ENCODE peak calls at places on chromosomes 16 and 17, in six cellular contexts. L, T, S, O, R and A are unnamed samples.

GRCh38 chr16:81495321-81496234 is 51.0 kb downstream of the CMIP start:
- DNase-seq in L (no peak), T (no peak), S (peak), O (no peak), R (peak), A (no peak)

GRCh38 chr17:58870747-58871146 is 115.1 kb downstream of the PPM1E start:
- DNase-seq in L (no peak), T (no peak), S (no peak), O (no peak), R (no peak), A (no peak)

GRCh38 chr17:79064026-79064425 is 10.6 kb upstream of the ENGASE start:
- DNase-seq in L (no peak), T (no peak), S (no peak), O (no peak), R (no peak), A (no peak)

GRCh38 chr17:77363821-77364361 is 223.1 kb downstream of the SEC14L1 start:
- DNase-seq in L (no peak), T (no peak), S (no peak), O (no peak), R (no peak), A (no peak)

GRCh38 chr17:56902350-56902749 is 11.5 kb downstream of the TRIM25 start:
- DNase-seq in L (peak), T (no peak), S (no peak), O (no peak), R (no peak), A (no peak)

GRCh38 chr16:75710344-75710743 is 9.1 kb upstream of the DUXB start:
- DNase-seq in L (no peak), T (no peak), S (no peak), O (no peak), R (no peak), A (peak)

GRCh38 chr16:85374571-85374872 is 238.6 kb upstream of the GSE1 start:
- DNase-seq in L (no peak), T (no peak), S (no peak), O (no peak), R (no peak), A (no peak)

GRCh38 chr16:88531346-88531745 is 38.9 kb upstream of the ZC3H18 start:
- DNase-seq in L (no peak), T (no peak), S (no peak), O (no peak), R (no peak), A (no peak)

GRCh38 chr17:44247346-44248219 is 20.4 kb downstream of the SLC4A1 start:
- DNase-seq in L (no peak), T (no peak), S (no peak), O (no peak), R (peak), A (no peak)

GRCh38 chr17:8062435-8062806 is 23.6 kb downstream of the ALOX15B start:
- DNase-seq in L (no peak), T (no peak), S (no peak), O (no peak), R (no peak), A (no peak)

GRCh38 chr17:81195941-81196495 is 26.7 kb downstream of the CEP131 start:
- DNase-seq in L (no peak), T (no peak), S (no peak), O (no peak), R (no peak), A (no peak)

GRCh38 chr16:84561291-84561690 is 56.6 kb downstream of the COTL1 start:
- DNase-seq in L (no peak), T (no peak), S (no peak), O (no peak), R (no peak), A (no peak)

GRCh38 chr17:47301161-47301560 is 22.6 kb upstream of the EFCAB13 start:
- DNase-seq in L (no peak), T (peak), S (no peak), O (no peak), R (no peak), A (no peak)

GRCh38 chr17:4807534-4808377 is 804 bp downstream of the PLD2 start:
- DNase-seq in L (no peak), T (no peak), S (peak), O (no peak), R (no peak), A (no peak)

GRCh38 chr17:10384175-10384574 is 11.4 kb upstream of the MYH13 start:
- DNase-seq in L (no peak), T (no peak), S (no peak), O (no peak), R (no peak), A (no peak)

GRCh38 chr16:19294156-19294649 is 8.7 kb downstream of the CLEC19A start:
- DNase-seq in L (no peak), T (no peak), S (peak), O (peak), R (no peak), A (peak)

GRCh38 chr17:4877089-4877488 is 22.2 kb upstream of the C17orf107 start:
- DNase-seq in L (no peak), T (no peak), S (no peak), O (peak), R (no peak), A (no peak)

GRCh38 chr16:49466881-49467280 is 93.3 kb downstream of the C16orf78 start:
- DNase-seq in L (no peak), T (no peak), S (no peak), O (peak), R (peak), A (no peak)

GRCh38 chr17:51640108-51640622 is 379.8 kb downstream of the UTP18 start:
- DNase-seq in L (no peak), T (peak), S (no peak), O (no peak), R (no peak), A (peak)

GRCh38 chr16:87374313-87374712 is 9.3 kb downstream of the FBXO31 start:
- DNase-seq in L (no peak), T (no peak), S (no peak), O (no peak), R (no peak), A (no peak)

GRCh38 chr17:81518113-81518784 is 5.7 kb upstream of the ACTG1 start:
- DNase-seq in L (no peak), T (no peak), S (peak), O (no peak), R (no peak), A (peak)

GRCh38 chr17:27578718-27579085 is 52.3 kb upstream of the LGALS9 start:
- DNase-seq in L (no peak), T (no peak), S (no peak), O (no peak), R (no peak), A (no peak)

GRCh38 chr16:87336850-87337240 is 19.7 kb upstream of the C16orf95 start:
- DNase-seq in L (no peak), T (no peak), S (no peak), O (no peak), R (no peak), A (no peak)

GRCh38 chr17:15000661-15001060 is 264.5 kb downstream of the PMP22 start:
- DNase-seq in L (no peak), T (no peak), S (no peak), O (no peak), R (no peak), A (no peak)

GRCh38 chr16:85924675-85925074 is 25.7 kb downstream of the IRF8 start:
- DNase-seq in L (no peak), T (no peak), S (no peak), O (peak), R (no peak), A (no peak)

GRCh38 chr17:69593351-69593715 is 178.8 kb downstream of the MAP2K6 start:
- DNase-seq in L (no peak), T (no peak), S (no peak), O (no peak), R (no peak), A (no peak)

GRCh38 chr17:58005031-58005727 is 1.9 kb downstream of the SRSF1 start:
- DNase-seq in L (no peak), T (peak), S (no peak), O (no peak), R (no peak), A (no peak)

GRCh38 chr17:4986403-4986802 is 1.1 kb downstream of the CAMTA2 start:
- DNase-seq in L (no peak), T (peak), S (peak), O (no peak), R (no peak), A (no peak)

GRCh38 chr17:36921131-36921851 is 16.0 kb upstream of the LHX1 start:
- DNase-seq in L (no peak), T (no peak), S (no peak), O (peak), R (peak), A (no peak)

GRCh38 chr16:12171206-12171605 is 194.7 kb downstream of the SNX29 start:
- DNase-seq in L (no peak), T (no peak), S (no peak), O (no peak), R (no peak), A (no peak)

GRCh38 chr16:66264311-66265105 is 102.0 kb upstream of the CDH5 start:
- DNase-seq in L (no peak), T (no peak), S (no peak), O (no peak), R (no peak), A (no peak)

GRCh38 chr17:61828694-61829093 is 34.6 kb downstream of the BRIP1 start:
- DNase-seq in L (no peak), T (no peak), S (no peak), O (no peak), R (no peak), A (no peak)

GRCh38 chr16:88202207-88202745 is 180.5 kb upstream of the ZNF469 start:
- DNase-seq in L (no peak), T (no peak), S (no peak), O (no peak), R (no peak), A (no peak)

GRCh38 chr16:10385725-10386516 is at the start of gene ATF7IP2:
- DNase-seq in L (peak), T (peak), S (peak), O (peak), R (peak), A (peak)

GRCh38 chr16:84368327-84368996 is at the start of gene ATP2C2:
- DNase-seq in L (no peak), T (no peak), S (peak), O (no peak), R (peak), A (no peak)

GRCh38 chr17:4658478-4659305 is 17.2 kb upstream of the ALOX15 start:
- DNase-seq in L (no peak), T (no peak), S (no peak), O (no peak), R (no peak), A (no peak)